ENCODE peak calls at places on chromosomes 13 and 19, in eight cellular contexts. L is K562; S is A549; D is activated naive CD8-positive, alpha-beta T cell treated with anti-CD3 and anti-CD28 coated beads, Interleukin-2, amount 10 ng/mL, durations not matched to agents 7 days and 5 days; R is CD4-positive, alpha-beta T cell; B is left lung; H is lower lobe of right lung; I is activated T-cell treated with anti-CD3 and anti-CD28 coated beads, Interleukin-2, amount 50 U/mL, for 4 hours. Y is an unnamed sample.

GRCh38 chr19:42306646-42307045 is 4.2 kb upstream of the PAFAH1B3 start:
- ATAC-seq in L (no peak), S (no peak), D (no peak), R (no peak), B (no peak), H (no peak), I (no peak), Y (no peak)

GRCh38 chr13:113027095-113027494 is 58.1 kb downstream of the MCF2L start:
- ATAC-seq in L (no peak), S (no peak), D (no peak), R (no peak), B (no peak), H (no peak), I (no peak), Y (no peak)

GRCh38 chr19:13347351-13347750 is 158.9 kb downstream of the CACNA1A start:
- ATAC-seq in L (no peak), S (no peak), D (no peak), R (no peak), B (no peak), H (no peak), I (no peak), Y (no peak)

GRCh38 chr13:35356572-35356971 is 119.9 kb downstream of the MAB21L1 start:
- ATAC-seq in L (no peak), S (no peak), D (peak), R (no peak), B (no peak), H (peak), I (no peak), Y (no peak)

GRCh38 chr13:40186636-40187323 is 479.7 kb downstream of the FOXO1 start:
- ATAC-seq in L (no peak), S (no peak), D (peak), R (peak), B (no peak), H (no peak), I (no peak), Y (no peak)

GRCh38 chr19:48784527-48784926 is 26.3 kb downstream of the BCAT2 start:
- ATAC-seq in L (peak), S (peak), D (no peak), R (no peak), B (no peak), H (no peak), I (no peak), Y (no peak)

GRCh38 chr13:110246530-110246929 is 60.4 kb downstream of the COL4A1 start:
- ATAC-seq in L (no peak), S (no peak), D (no peak), R (no peak), B (no peak), H (no peak), I (no peak), Y (no peak)

GRCh38 chr19:15283141-15283885 is 49.0 kb downstream of the BRD4 start:
- ATAC-seq in L (peak), S (peak), D (no peak), R (no peak), B (peak), H (peak), I (peak), Y (no peak)

GRCh38 chr13:39347926-39348901 is 254.8 kb downstream of the LHFPL6 start:
- ATAC-seq in L (no peak), S (no peak), D (no peak), R (no peak), B (peak), H (peak), I (no peak), Y (no peak)

GRCh38 chr13:75512253-75512652 is 25.4 kb downstream of the COMMD6 start:
- ATAC-seq in L (no peak), S (no peak), D (no peak), R (no peak), B (peak), H (peak), I (no peak), Y (peak)

GRCh38 chr13:50075619-50076097 is 60.4 kb downstream of the KCNRG start:
- ATAC-seq in L (peak), S (peak), D (no peak), R (no peak), B (no peak), H (no peak), I (no peak), Y (peak)

GRCh38 chr13:76579701-76580100 is 306.5 kb downstream of the KCTD12 start:
- ATAC-seq in L (no peak), S (no peak), D (no peak), R (no peak), B (no peak), H (no peak), I (no peak), Y (no peak)

GRCh38 chr13:27744861-27745260 is 47.4 kb upstream of the GSX1 start:
- ATAC-seq in L (no peak), S (no peak), D (no peak), R (no peak), B (no peak), H (no peak), I (no peak), Y (no peak)

GRCh38 chr19:4690362-4690761 is 20.2 kb upstream of the MYDGF start:
- ATAC-seq in L (no peak), S (no peak), D (no peak), R (no peak), B (peak), H (no peak), I (no peak), Y (no peak)

GRCh38 chr13:111387026-111387871 is 66.8 kb downstream of the TEX29 start:
- ATAC-seq in L (no peak), S (no peak), D (no peak), R (no peak), B (no peak), H (no peak), I (no peak), Y (no peak)

GRCh38 chr13:45695198-45695730 is 6.9 kb upstream of the CBY2 start:
- ATAC-seq in L (no peak), S (no peak), D (no peak), R (no peak), B (no peak), H (peak), I (peak), Y (no peak)

GRCh38 chr19:43902399-43902798 is 32.7 kb downstream of the ZNF45 start:
- ATAC-seq in L (no peak), S (no peak), D (no peak), R (no peak), B (no peak), H (no peak), I (no peak), Y (no peak)

GRCh38 chr19:39540333-39540673 is 342 bp upstream of the EID2 start:
- ATAC-seq in L (no peak), S (peak), D (no peak), R (no peak), B (no peak), H (no peak), I (no peak), Y (peak)

GRCh38 chr13:33931397-33931987 is 113.5 kb downstream of the RFC3 start:
- ATAC-seq in L (peak), S (peak), D (no peak), R (no peak), B (peak), H (peak), I (no peak), Y (peak)

GRCh38 chr13:107035778-107036177 is 467.8 kb upstream of the ARGLU1 start:
- ATAC-seq in L (no peak), S (no peak), D (no peak), R (no peak), B (no peak), H (no peak), I (no peak), Y (no peak)

GRCh38 chr13:51370116-51370515 is 30.6 kb downstream of the SERPINE3 start:
- ATAC-seq in L (no peak), S (no peak), D (no peak), R (no peak), B (peak), H (peak), I (no peak), Y (no peak)

GRCh38 chr13:38905861-38906260 is 84.8 kb downstream of the STOML3 start:
- ATAC-seq in L (no peak), S (no peak), D (no peak), R (no peak), B (no peak), H (no peak), I (no peak), Y (no peak)

GRCh38 chr13:34151885-34152284 is 333.9 kb downstream of the RFC3 start:
- ATAC-seq in L (no peak), S (no peak), D (no peak), R (no peak), B (no peak), H (no peak), I (no peak), Y (no peak)

GRCh38 chr13:40161008-40161694 is 505.3 kb downstream of the FOXO1 start:
- ATAC-seq in L (no peak), S (no peak), D (no peak), R (no peak), B (no peak), H (no peak), I (no peak), Y (no peak)

GRCh38 chr19:19817357-19817756 is 4.2 kb downstream of the ZNF506 start:
- ATAC-seq in L (no peak), S (no peak), D (peak), R (peak), B (no peak), H (no peak), I (peak), Y (no peak)

GRCh38 chr19:38669532-38669931 is 22.1 kb downstream of the ACTN4 start:
- ATAC-seq in L (no peak), S (no peak), D (peak), R (peak), B (no peak), H (no peak), I (no peak), Y (no peak)

GRCh38 chr13:40406405-40407138 is 259.9 kb downstream of the FOXO1 start:
- ATAC-seq in L (no peak), S (peak), D (no peak), R (no peak), B (no peak), H (no peak), I (no peak), Y (peak)

GRCh38 chr13:113841355-113841653 is 22.6 kb downstream of the GAS6 start:
- ATAC-seq in L (no peak), S (no peak), D (no peak), R (no peak), B (no peak), H (no peak), I (no peak), Y (no peak)

Y was measured in SK-N-SH treated with all-trans-retinoic acid at 6 μM for 48 hours.